ENCODE peak calls at places on chromosomes 11 and 22, in five cellular contexts. R is A549, N is SK-N-SH, A is K562, M is GM12878. L is an unnamed sample.

GRCh38 chr11:2908130-2908529 is 21.1 kb downstream of the PHLDA2 start:
- DNase-seq in R (no peak), N (no peak), A (no peak), M (no peak), L (no peak)

GRCh38 chr11:128632151-128632791 is 44.9 kb upstream of the ETS1 start:
- DNase-seq in R (peak; percentile 44), N (peak; percentile 67), A (no peak), M (no peak), L (peak; percentile 74)

GRCh38 chr22:26162961-26163360 is 6.3 kb upstream of the SEZ6L start:
- DNase-seq in R (no peak), N (no peak), A (no peak), M (no peak), L (no peak)

GRCh38 chr22:22408731-22409696 is 99.5 kb downstream of the ZNF280B start:
- DNase-seq in R (peak; percentile 33), N (peak; percentile 44), A (peak; percentile 87), M (no peak), L (peak; percentile 4)

GRCh38 chr11:70230151-70230839 is 27.2 kb downstream of the FADD start:
- DNase-seq in R (no peak), N (no peak), A (no peak), M (no peak), L (no peak)

GRCh38 chr22:19873138-19873959 is 18.7 kb upstream of the GNB1L start:
- DNase-seq in R (no peak), N (peak; percentile 25), A (no peak), M (no peak), L (no peak)

GRCh38 chr11:59953463-59954218 is 10.2 kb upstream of the OOSP4A start:
- DNase-seq in R (no peak), N (no peak), A (no peak), M (no peak), L (no peak)

GRCh38 chr22:49377306-49377705 is 450.4 kb downstream of the BRD1 start:
- DNase-seq in R (no peak), N (no peak), A (no peak), M (no peak), L (no peak)

GRCh38 chr11:67240575-67241389 is 25.5 kb upstream of the GRK2 start:
- DNase-seq in R (peak; percentile 75), N (peak; percentile 58), A (peak; percentile 80), M (peak; percentile 76), L (peak; percentile 75)

GRCh38 chr11:23725752-23726151 is 771.1 kb upstream of the LUZP2 start:
- DNase-seq in R (no peak), N (no peak), A (no peak), M (no peak), L (no peak)

GRCh38 chr11:16034074-16034473 is 322.3 kb downstream of the SOX6 start:
- DNase-seq in R (no peak), N (no peak), A (no peak), M (no peak), L (no peak)

GRCh38 chr11:5891216-5891800 is 1.7 kb upstream of the OR52E5 start:
- DNase-seq in R (peak; percentile 10), N (peak; percentile 4), A (peak; percentile 20), M (peak; percentile 0), L (peak; percentile 6)

GRCh38 chr11:27459191-27459590 is 13.4 kb downstream of the LGR4 start:
- DNase-seq in R (peak; percentile 84), N (no peak), A (no peak), M (no peak), L (no peak)

GRCh38 chr11:65499713-65500261 is 942 bp downstream of the MALAT1 start:
- DNase-seq in R (no peak), N (no peak), A (no peak), M (no peak), L (no peak)

GRCh38 chr11:66727883-66728759 is 895 bp downstream of the SPTBN2 start:
- DNase-seq in R (no peak), N (peak; percentile 92), A (peak; percentile 49), M (no peak), L (no peak)

GRCh38 chr11:35615911-35616900 is 2.1 kb upstream of the FJX1 start:
- DNase-seq in R (peak; percentile 64), N (peak; percentile 52), A (peak; percentile 62), M (no peak), L (peak; percentile 74)

GRCh38 chr11:62140302-62141110 is 16.7 kb downstream of the INCENP start:
- DNase-seq in R (no peak), N (no peak), A (no peak), M (no peak), L (no peak)

GRCh38 chr11:44110231-44110679 is 14.8 kb downstream of the EXT2 start:
- DNase-seq in R (peak; percentile 49), N (peak; percentile 65), A (peak; percentile 75), M (no peak), L (peak; percentile 40)

GRCh38 chr11:96299155-96299883 is 43.7 kb downstream of the MAML2 start:
- DNase-seq in R (no peak), N (no peak), A (no peak), M (no peak), L (no peak)

GRCh38 chr11:12303431-12304149 is 73.8 kb upstream of the PARVA start:
- DNase-seq in R (no peak), N (no peak), A (no peak), M (no peak), L (no peak)

GRCh38 chr11:131838016-131838415 is 467.6 kb downstream of the NTM start:
- DNase-seq in R (no peak), N (no peak), A (peak; percentile 9), M (no peak), L (no peak)

GRCh38 chr11:131839326-131839725 is 468.9 kb downstream of the NTM start:
- DNase-seq in R (no peak), N (no peak), A (no peak), M (no peak), L (no peak)

GRCh38 chr11:131841925-131842635 is 471.7 kb downstream of the NTM start:
- DNase-seq in R (no peak), N (no peak), A (no peak), M (no peak), L (no peak)

GRCh38 chr11:131841028-131841427 is 470.6 kb downstream of the NTM start:
- DNase-seq in R (no peak), N (no peak), A (no peak), M (no peak), L (no peak)

DNA sequence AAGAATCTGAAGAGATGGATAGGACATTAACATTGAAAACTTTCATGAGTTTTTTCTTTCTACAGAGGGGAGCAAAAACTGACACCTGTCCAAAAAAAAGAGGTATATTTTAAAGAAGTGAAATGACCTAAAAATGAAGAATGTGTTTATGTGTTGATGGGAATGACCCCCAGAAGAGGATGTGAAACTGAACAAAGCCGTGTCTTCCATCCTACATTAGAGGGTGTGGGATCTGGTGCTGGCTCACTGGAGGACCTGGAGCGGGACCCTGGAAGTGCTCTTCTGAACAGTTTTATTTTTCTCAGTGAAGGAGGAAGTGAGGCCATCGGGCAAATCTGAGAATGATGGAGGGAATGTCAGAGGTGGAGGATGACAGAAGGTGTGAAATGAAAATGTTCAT is 470.1 kb downstream of the NTM start:
- DNase-seq in R (no peak), N (no peak), A (no peak), M (no peak), L (no peak)
- TF ChIP-seq RCOR1 in R (no peak), N (no peak), A (no peak), M (no peak), L (no peak)

GRCh38 chr11:84319853-84320252 is 1033.7 kb upstream of the CCDC90B start:
- DNase-seq in R (no peak), N (peak; percentile 52), A (no peak), M (no peak), L (no peak)
- TF ChIP-seq RCOR1 in R (no peak), N (no peak), A (no peak), M (no peak), L (no peak)

DNA sequence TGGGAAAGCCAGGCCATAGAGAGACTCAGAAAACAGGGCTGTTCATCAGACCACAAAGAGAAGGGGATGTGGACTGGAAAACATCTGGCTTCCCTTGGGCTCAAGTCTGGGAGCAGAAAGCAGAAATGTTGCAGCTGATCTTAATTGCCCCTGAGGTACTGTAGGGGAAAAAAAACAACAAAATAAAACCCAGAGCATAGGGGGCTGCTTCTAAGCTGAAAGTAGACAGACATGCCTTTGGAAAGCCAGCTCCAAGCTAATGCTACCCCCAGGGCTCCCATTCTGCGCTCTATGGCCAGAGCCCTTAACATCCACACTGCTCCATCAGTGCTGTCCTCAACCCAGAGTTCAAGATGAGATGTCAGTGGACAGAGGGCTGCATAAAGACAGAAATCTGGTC is 2.0 kb upstream of the PACSIN3 start:
- DNase-seq in R (no peak), N (peak; percentile 83), A (no peak), M (no peak), L (no peak)
- TF ChIP-seq RCOR1 in R (no peak), N (peak; percentile 96), A (no peak), M (no peak), L (no peak)

DNA sequence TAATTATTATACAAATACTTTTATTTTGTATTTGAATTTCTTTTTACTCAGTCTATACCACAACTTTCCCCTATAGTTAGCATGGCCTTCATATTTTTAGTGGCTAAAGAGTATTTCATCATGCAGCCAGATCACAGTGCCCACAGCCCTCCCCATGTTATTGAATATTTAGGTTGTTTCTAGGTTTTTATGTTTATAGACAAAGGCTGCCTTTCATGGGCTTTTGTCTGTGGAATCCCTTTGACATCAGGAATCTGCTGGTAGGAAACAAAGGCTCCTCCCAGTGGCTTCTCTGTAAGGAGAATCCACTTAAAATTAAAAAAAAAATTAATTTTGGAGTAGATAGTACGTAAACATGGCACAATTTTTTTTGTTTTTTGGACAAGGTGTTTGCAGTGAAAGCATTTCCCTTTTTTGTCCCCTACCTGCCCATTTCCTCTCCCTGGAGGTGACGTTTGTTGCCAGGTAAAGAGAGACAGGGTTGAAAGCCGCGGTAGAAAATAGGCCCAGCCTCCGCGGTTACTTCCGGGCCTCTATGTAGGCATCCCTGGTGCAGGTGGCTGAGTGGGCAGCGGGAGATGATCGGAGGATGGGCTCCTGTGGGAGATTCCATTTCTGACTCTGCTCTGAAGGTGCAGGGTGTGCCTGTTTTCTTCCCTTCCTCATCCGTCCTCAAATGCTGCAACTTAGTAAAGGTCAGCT is 82.2 kb upstream of the OR4B1 start:
- DNase-seq in R (no peak), N (no peak), A (no peak), M (no peak), L (no peak)
- TF ChIP-seq RCOR1 in R (no peak), N (no peak), A (no peak), M (no peak), L (no peak)

L was measured in IMR-90.